ENCODE peak calls at places on chromosomes 5 and 9, in five cellular contexts. N is uterus, L is breast epithelium, T is testis, C is ovary. R is an unnamed sample. For H3K4me1, the result is how much of the 10 kb centered on the place peaks cover.

GRCh38 chr5:146233441-146233840 is 30.0 kb downstream of the RBM27 start:
- DNase-seq in N (no peak), L (no peak), T (no peak), C (no peak), R (peak)

GRCh38 chr5:1231354-1231905 is 6.2 kb downstream of the SLC6A18 start:
- DNase-seq in N (no peak), L (no peak), T (no peak), C (no peak), R (no peak)

GRCh38 chr5:150317048-150318003 is 14.6 kb upstream of the ARSI start:
- DNase-seq in N (no peak), L (no peak), T (no peak), C (peak), R (no peak)

GRCh38 chr9:114688388-114688787 is 6.4 kb upstream of the TEX48 start:
- DNase-seq in N (no peak), L (no peak), T (no peak), C (no peak), R (no peak)

GRCh38 chr5:55427157-55427556 is 107.6 kb downstream of the PLPP1 start:
- DNase-seq in N (no peak), L (no peak), T (no peak), C (no peak), R (peak)

GRCh38 chr5:116237917-116238502 is 153.2 kb downstream of the COMMD10 start:
- DNase-seq in N (no peak), L (no peak), T (no peak), C (no peak), R (no peak)

GRCh38 chr9:132049323-132049882 is 30.3 kb downstream of the MED27 start:
- DNase-seq in N (no peak), L (no peak), T (no peak), C (peak), R (no peak)

GRCh38 chr5:31235381-31235780 is 41.9 kb downstream of the CDH6 start:
- DNase-seq in N (no peak), L (no peak), T (no peak), C (no peak), R (no peak)

GRCh38 chr9:82271099-82271498 is 282.5 kb downstream of the SPATA31D1 start:
- DNase-seq in N (no peak), L (no peak), T (no peak), C (no peak), R (no peak)

GRCh38 chr5:149599375-149599774 is 18.1 kb downstream of the ARHGEF37 start:
- DNase-seq in N (no peak), L (no peak), T (no peak), C (no peak), R (no peak)

GRCh38 chr5:137616046-137616445 is 116.9 kb upstream of the SPOCK1 start:
- DNase-seq in N (no peak), L (no peak), T (peak), C (no peak), R (no peak)

GRCh38 chr9:37311938-37312730 is 110.4 kb upstream of the GRHPR start:
- DNase-seq in N (no peak), L (no peak), T (no peak), C (no peak), R (no peak)

GRCh38 chr9:131398204-131398603 is 4.3 kb downstream of the PRRC2B start:
- DNase-seq in N (no peak), L (peak), T (peak), C (no peak), R (no peak)

GRCh38 chr9:38171926-38172325 is 102.9 kb upstream of the SHB start:
- DNase-seq in N (no peak), L (no peak), T (no peak), C (no peak), R (no peak)

GRCh38 chr9:134396825-134397224 is 70.6 kb downstream of the RXRA start:
- DNase-seq in N (no peak), L (no peak), T (no peak), C (no peak), R (no peak)

GRCh38 chr5:156367602-156368001 is 40.6 kb downstream of the SGCD start:
- DNase-seq in N (no peak), L (no peak), T (no peak), C (no peak), R (no peak)

GRCh38 chr5:195401-196160 is 4.3 kb downstream of the LRRC14B start:
- DNase-seq in N (no peak), L (no peak), T (no peak), C (no peak), R (no peak)

GRCh38 chr5:121313886-121314285 is 537.8 kb upstream of the FTMT start:
- DNase-seq in N (no peak), L (no peak), T (no peak), C (no peak), R (no peak)

GRCh38 chr5:56142233-56142619 is 90.9 kb downstream of the ANKRD55 start:
- DNase-seq in N (no peak), L (no peak), T (no peak), C (no peak), R (no peak)

GRCh38 chr9:133676450-133676849 is 40.3 kb downstream of the DBH start:
- DNase-seq in N (no peak), L (no peak), T (no peak), C (no peak), R (no peak)

GRCh38 chr9:115262952-115263351 is 145.0 kb upstream of the TNC start:
- DNase-seq in N (no peak), L (no peak), T (no peak), C (no peak), R (no peak)

GRCh38 chr9:4887556-4887955 is 94.8 kb downstream of the RCL1 start:
- DNase-seq in N (no peak), L (no peak), T (peak), C (peak), R (peak)

GRCh38 chr5:54222336-54222735 is 88.0 kb downstream of the ARL15 start:
- DNase-seq in N (no peak), L (no peak), T (no peak), C (no peak), R (no peak)

GRCh38 chr5:69136296-69136695 is 30.7 kb upstream of the CCNB1 start:
- DNase-seq in N (no peak), L (no peak), T (no peak), C (no peak), R (no peak)

GRCh38 chr5:55538621-55539020 is 3.9 kb upstream of the PLPP1 start:
- DNase-seq in N (no peak), L (no peak), T (no peak), C (no peak), R (no peak)

GRCh38 chr5:35183243-35183955 is 46.9 kb downstream of the PRLR start:
- DNase-seq in N (peak), L (no peak), T (peak), C (peak), R (no peak)

GRCh38 chr5:35182541-35183242 is 47.6 kb downstream of the PRLR start:
- DNase-seq in N (no peak), L (no peak), T (no peak), C (no peak), R (no peak)

GRCh38 chr5:35188041-35188457 is 42.2 kb downstream of the PRLR start:
- DNase-seq in N (no peak), L (no peak), T (no peak), C (no peak), R (no peak)

GRCh38 chr5:35185518-35185917 is 44.8 kb downstream of the PRLR start:
- DNase-seq in N (no peak), L (no peak), T (no peak), C (no peak), R (no peak)

DNA sequence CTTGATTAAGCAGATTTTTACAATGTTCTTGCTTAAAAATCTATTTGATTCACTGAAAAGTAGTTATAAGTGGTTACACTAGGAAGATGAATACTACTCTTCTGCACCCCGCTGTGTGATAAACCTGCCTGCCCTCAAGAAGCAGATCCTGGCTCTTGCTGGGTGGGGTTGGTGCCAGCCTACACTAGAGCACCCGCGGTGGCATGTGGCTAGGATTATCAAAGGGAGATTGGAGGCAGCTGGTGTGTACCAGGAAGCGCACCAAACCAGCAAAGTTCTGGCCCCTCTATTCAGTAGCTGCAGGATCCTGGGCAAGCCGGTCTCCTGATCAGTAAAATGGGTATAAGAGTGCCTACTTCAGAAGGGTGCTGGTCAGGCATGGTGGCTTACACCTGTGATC is 43.5 kb downstream of the PRLR start:
- DNase-seq in N (no peak), L (no peak), T (no peak), C (no peak), R (no peak)
- H3K4me1 ChIP-seq in N (under half), L (under half), T (under half), C (under half), R (under half)

DNA sequence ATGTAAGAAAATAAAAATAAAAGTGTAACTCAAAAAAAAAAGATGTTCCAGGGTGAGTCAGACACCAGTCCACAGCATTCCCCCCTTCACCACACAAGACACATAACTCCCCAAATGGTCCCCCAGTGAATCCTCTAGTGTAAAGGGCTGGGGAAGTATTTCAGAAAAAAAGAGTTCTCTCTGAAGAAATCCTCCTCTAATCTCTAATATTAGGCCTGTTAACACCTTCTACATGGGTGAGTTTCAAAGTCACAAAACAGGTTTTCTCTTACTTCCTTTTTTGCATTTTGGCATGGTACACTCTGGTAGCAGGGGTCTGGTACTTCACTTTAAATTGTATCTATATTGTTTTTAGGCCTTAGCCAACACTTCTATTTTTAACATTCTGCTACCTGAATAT is 28.2 kb downstream of the RNF145 start:
- DNase-seq in N (no peak), L (no peak), T (no peak), C (no peak), R (no peak)
- H3K27ac ChIP-seq in N (no peak), L (peak), T (no peak), C (no peak), R (peak)

GRCh38 chr5:76717222-76718083 is 1.5 kb downstream of the F2R start:
- DNase-seq in N (no peak), L (no peak), T (no peak), C (no peak), R (no peak)
- H3K4me1 ChIP-seq in N (under half), L (under half), T (under half), C (under half), R (half or more)

DNA sequence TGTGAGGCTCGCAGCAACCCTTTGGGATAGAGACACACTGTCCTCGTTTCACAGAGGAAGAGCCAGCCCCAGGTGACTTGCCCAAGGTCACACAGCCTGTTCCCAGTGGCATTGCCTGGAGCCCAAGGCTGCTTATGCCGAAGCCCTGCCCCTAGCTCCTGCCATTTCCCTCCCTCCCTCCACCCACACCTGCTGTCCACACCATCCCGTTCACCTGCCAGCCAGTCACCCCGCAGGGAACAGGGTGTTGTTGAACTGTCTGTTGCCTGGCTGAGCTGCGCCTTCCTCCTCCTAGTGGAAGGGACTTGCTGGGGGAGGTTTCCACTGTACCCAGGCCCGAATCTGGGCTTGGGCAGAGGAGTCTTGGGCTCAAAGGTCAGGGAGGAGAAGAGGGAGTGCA is 6.2 kb downstream of the TTC16 start:
- DNase-seq in N (no peak), L (no peak), T (no peak), C (no peak), R (no peak)
- H3K27ac ChIP-seq in N (no peak), L (no peak), T (no peak), C (no peak), R (no peak)

GRCh38 chr5:154367101-154367500 is 78.7 kb upstream of the SAP30L start:
- DNase-seq in N (no peak), L (no peak), T (no peak), C (no peak), R (no peak)
- H3K4me1 ChIP-seq in N (under half), L (under half), T (under half), C (under half), R (half or more)

GRCh38 chr9:112868956-112869594 is 21.6 kb downstream of the SLC46A2 start:
- DNase-seq in N (no peak), L (no peak), T (peak), C (no peak), R (no peak)

GRCh38 chr9:112866662-112867274 is 23.9 kb downstream of the SLC46A2 start:
- DNase-seq in N (no peak), L (no peak), T (no peak), C (no peak), R (no peak)

GRCh38 chr9:112869917-112870316 is 20.8 kb downstream of the SLC46A2 start:
- DNase-seq in N (no peak), L (no peak), T (no peak), C (no peak), R (no peak)

GRCh38 chr9:112867275-112867991 is 23.2 kb downstream of the SLC46A2 start:
- DNase-seq in N (no peak), L (no peak), T (no peak), C (no peak), R (no peak)

DNA sequence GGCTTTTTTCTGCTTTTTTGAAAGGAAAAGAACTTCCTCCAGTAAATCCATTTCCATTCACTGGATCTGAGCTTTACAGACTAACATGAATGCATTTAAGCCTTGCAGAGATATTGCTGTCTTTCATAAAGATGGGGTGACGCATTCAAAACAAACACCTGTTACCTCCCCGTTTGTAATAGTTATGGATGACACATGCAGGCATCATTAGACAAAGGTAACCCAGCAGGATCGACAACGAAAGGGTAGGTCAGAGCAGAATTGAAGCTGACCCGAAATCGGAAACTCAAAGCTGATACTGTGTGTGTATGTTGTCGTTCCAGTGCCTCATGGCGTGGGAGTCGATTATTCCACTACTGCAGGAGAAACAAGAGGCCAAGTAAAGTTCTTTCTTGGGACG is 22.2 kb downstream of the SLC46A2 start:
- DNase-seq in N (no peak), L (no peak), T (no peak), C (no peak), R (no peak)
- H3K27ac ChIP-seq in N (no peak), L (no peak), T (peak), C (no peak), R (no peak)

GRCh38 chr9:136541709-136542108 is 4.1 kb downstream of the NOTCH1 start:
- DNase-seq in N (no peak), L (no peak), T (no peak), C (no peak), R (no peak)

GRCh38 chr9:136542246-136543041 is 3.4 kb downstream of the NOTCH1 start:
- DNase-seq in N (no peak), L (no peak), T (no peak), C (no peak), R (no peak)

GRCh38 chr9:136544549-136545064 is 1.2 kb downstream of the NOTCH1 start:
- DNase-seq in N (peak), L (no peak), T (peak), C (peak), R (peak)

GRCh38 chr9:136543830-136544548 is 1.9 kb downstream of the NOTCH1 start:
- DNase-seq in N (no peak), L (peak), T (peak), C (no peak), R (no peak)

DNA sequence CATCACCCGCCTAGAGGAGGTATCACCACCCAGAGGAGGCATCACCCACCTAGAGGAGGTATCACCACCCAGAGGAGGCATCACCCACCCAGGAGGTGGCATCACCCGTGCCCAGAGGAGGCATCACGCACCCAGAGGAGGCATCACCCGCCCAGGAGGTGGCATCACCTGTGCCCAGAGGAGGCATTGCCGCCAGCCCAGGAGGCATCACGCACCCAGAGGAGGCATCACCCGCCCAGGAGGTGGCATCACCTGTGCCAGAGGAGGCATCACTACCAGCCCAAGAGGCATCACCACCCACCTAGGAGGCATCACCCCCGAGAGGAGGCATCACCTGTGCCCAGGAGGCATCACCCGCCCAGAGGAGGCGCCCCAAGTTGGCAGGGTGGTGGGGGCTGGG is 2.6 kb downstream of the NOTCH1 start:
- DNase-seq in N (no peak), L (no peak), T (no peak), C (no peak), R (no peak)
- H3K4me1 ChIP-seq in N (under half), L (under half), T (under half), C (under half), R (half or more)

DNA sequence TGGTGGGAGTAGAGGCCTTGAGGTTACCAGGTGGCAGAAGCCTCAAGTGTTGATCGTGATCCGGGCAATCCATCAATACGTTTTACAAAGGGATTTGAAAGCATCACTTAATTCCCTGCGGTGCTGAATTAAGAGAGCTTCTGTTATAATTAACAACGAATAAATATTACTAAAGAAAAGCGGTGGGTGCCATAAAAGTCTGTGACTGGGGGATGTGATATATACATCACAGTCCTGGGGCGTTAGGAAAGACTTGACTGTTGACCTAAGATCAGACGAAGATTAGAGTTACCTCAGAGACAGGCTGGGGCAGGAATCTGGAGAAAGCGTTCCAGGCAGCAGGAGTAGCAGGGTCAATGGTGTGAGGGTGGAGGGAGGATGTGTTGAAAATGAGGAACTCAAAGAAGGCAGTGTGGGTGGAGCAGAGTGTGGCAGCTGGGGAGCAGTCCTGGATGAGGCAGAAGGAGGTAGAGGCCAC is 6.7 kb upstream of the C5orf63 start:
- DNase-seq in N (no peak), L (no peak), T (no peak), C (no peak), R (no peak)
- H3K27ac ChIP-seq in N (no peak), L (no peak), T (no peak), C (no peak), R (no peak)

GRCh38 chr5:141529002-141529401 is 40.1 kb downstream of the PCDHGC5 start:
- DNase-seq in N (peak), L (no peak), T (no peak), C (no peak), R (peak)
- H3K4me1 ChIP-seq in N (under half), L (under half), T (under half), C (under half), R (half or more)